ENCODE peak calls at places on chromosomes 1 and 21, in nine cellular contexts. One of them, this sample, is unnamed.

GRCh38 chr1:209899948-209900347 is 38.1 kb upstream of the SYT14 start:
- DNase-seq in mucosa of descending colon: no peak
- DNase-seq in Calu3: peak; percentile 42
- DNase-seq in stimulated activated naive CD4-positive, alpha-beta T cell: no peak
- DNase-seq in endothelial cell: peak; percentile 21
- DNase-seq in stimulated activated CD4-positive, alpha-beta T cell treated with anti-CD3 and anti-CD28 coated beads, TNF-alpha, amount 100 ng/mL, for 1 hour: no peak
- DNase-seq in naive thymus-derived CD8-positive, alpha-beta T cell: no peak
- DNase-seq in nephron progenitor cell: peak; percentile 16
- DNase-seq in SW480: no peak
- DNase-seq in this sample: no peak

GRCh38 chr1:89198500-89199072 is at the start of gene GBP4:
- DNase-seq in SW480: peak; percentile 6
- DNase-seq in naive thymus-derived CD8-positive, alpha-beta T cell: peak; percentile 32
- DNase-seq in Calu3: peak; percentile 18
- DNase-seq in nephron progenitor cell: no peak
- DNase-seq in stimulated activated CD4-positive, alpha-beta T cell treated with anti-CD3 and anti-CD28 coated beads, TNF-alpha, amount 100 ng/mL, for 1 hour: peak; percentile 25
- DNase-seq in mucosa of descending colon: peak; percentile 51
- DNase-seq in endothelial cell: peak; percentile 9
- DNase-seq in stimulated activated naive CD4-positive, alpha-beta T cell: peak; percentile 31
- DNase-seq in this sample: peak; percentile 39

GRCh38 chr1:178733972-178734371 is 8.9 kb downstream of the RALGPS2 start:
- DNase-seq in Calu3: no peak
- DNase-seq in mucosa of descending colon: no peak
- DNase-seq in nephron progenitor cell: no peak
- DNase-seq in SW480: no peak
- DNase-seq in stimulated activated naive CD4-positive, alpha-beta T cell: no peak
- DNase-seq in naive thymus-derived CD8-positive, alpha-beta T cell: no peak
- DNase-seq in stimulated activated CD4-positive, alpha-beta T cell treated with anti-CD3 and anti-CD28 coated beads, TNF-alpha, amount 100 ng/mL, for 1 hour: no peak
- DNase-seq in endothelial cell: no peak
- DNase-seq in this sample: no peak

GRCh38 chr1:190373705-190374336 is 103.8 kb downstream of the BRINP3 start:
- DNase-seq in Calu3: peak; percentile 8
- DNase-seq in stimulated activated naive CD4-positive, alpha-beta T cell: no peak
- DNase-seq in mucosa of descending colon: no peak
- DNase-seq in stimulated activated CD4-positive, alpha-beta T cell treated with anti-CD3 and anti-CD28 coated beads, TNF-alpha, amount 100 ng/mL, for 1 hour: no peak
- DNase-seq in naive thymus-derived CD8-positive, alpha-beta T cell: no peak
- DNase-seq in endothelial cell: peak; percentile 11
- DNase-seq in nephron progenitor cell: no peak
- DNase-seq in SW480: no peak
- DNase-seq in this sample: no peak

GRCh38 chr1:172293379-172293778 is 127.1 kb upstream of the C1orf105 start:
- DNase-seq in SW480: no peak
- DNase-seq in stimulated activated CD4-positive, alpha-beta T cell treated with anti-CD3 and anti-CD28 coated beads, TNF-alpha, amount 100 ng/mL, for 1 hour: no peak
- DNase-seq in nephron progenitor cell: no peak
- DNase-seq in Calu3: no peak
- DNase-seq in naive thymus-derived CD8-positive, alpha-beta T cell: no peak
- DNase-seq in mucosa of descending colon: no peak
- DNase-seq in endothelial cell: no peak
- DNase-seq in stimulated activated naive CD4-positive, alpha-beta T cell: no peak
- DNase-seq in this sample: no peak

GRCh38 chr1:236930503-236930902 is 73.7 kb downstream of the MT1HL1 start:
- DNase-seq in Calu3: no peak
- DNase-seq in stimulated activated CD4-positive, alpha-beta T cell treated with anti-CD3 and anti-CD28 coated beads, TNF-alpha, amount 100 ng/mL, for 1 hour: no peak
- DNase-seq in endothelial cell: no peak
- DNase-seq in naive thymus-derived CD8-positive, alpha-beta T cell: no peak
- DNase-seq in SW480: no peak
- DNase-seq in stimulated activated naive CD4-positive, alpha-beta T cell: no peak
- DNase-seq in mucosa of descending colon: no peak
- DNase-seq in nephron progenitor cell: no peak
- DNase-seq in this sample: no peak

GRCh38 chr21:41121785-41122415 is 46.1 kb upstream of the BACE2 start:
- DNase-seq in mucosa of descending colon: peak; percentile 89
- DNase-seq in endothelial cell: peak; percentile 87
- DNase-seq in naive thymus-derived CD8-positive, alpha-beta T cell: peak; percentile 41
- DNase-seq in stimulated activated naive CD4-positive, alpha-beta T cell: no peak
- DNase-seq in nephron progenitor cell: peak; percentile 84
- DNase-seq in Calu3: peak; percentile 83
- DNase-seq in SW480: peak; percentile 81
- DNase-seq in stimulated activated CD4-positive, alpha-beta T cell treated with anti-CD3 and anti-CD28 coated beads, TNF-alpha, amount 100 ng/mL, for 1 hour: peak; percentile 14
- DNase-seq in this sample: no peak

GRCh38 chr1:44283524-44284173 is 70.4 kb downstream of the DMAP1 start:
- DNase-seq in nephron progenitor cell: peak; percentile 26
- DNase-seq in SW480: no peak
- DNase-seq in Calu3: no peak
- DNase-seq in stimulated activated CD4-positive, alpha-beta T cell treated with anti-CD3 and anti-CD28 coated beads, TNF-alpha, amount 100 ng/mL, for 1 hour: no peak
- DNase-seq in mucosa of descending colon: no peak
- DNase-seq in naive thymus-derived CD8-positive, alpha-beta T cell: no peak
- DNase-seq in endothelial cell: no peak
- DNase-seq in stimulated activated naive CD4-positive, alpha-beta T cell: no peak
- DNase-seq in this sample: no peak

GRCh38 chr1:202235856-202236837 is 42.5 kb downstream of the LGR6 start:
- DNase-seq in Calu3: peak; percentile 95
- DNase-seq in stimulated activated CD4-positive, alpha-beta T cell treated with anti-CD3 and anti-CD28 coated beads, TNF-alpha, amount 100 ng/mL, for 1 hour: peak; percentile 57
- DNase-seq in mucosa of descending colon: peak; percentile 79
- DNase-seq in SW480: peak; percentile 95
- DNase-seq in nephron progenitor cell: peak; percentile 80
- DNase-seq in stimulated activated naive CD4-positive, alpha-beta T cell: no peak
- DNase-seq in endothelial cell: peak; percentile 90
- DNase-seq in naive thymus-derived CD8-positive, alpha-beta T cell: peak; percentile 64
- DNase-seq in this sample: peak; percentile 45

GRCh38 chr1:117696567-117696966 is 90.7 kb downstream of the TENT5C start:
- DNase-seq in Calu3: no peak
- DNase-seq in naive thymus-derived CD8-positive, alpha-beta T cell: no peak
- DNase-seq in SW480: no peak
- DNase-seq in mucosa of descending colon: no peak
- DNase-seq in stimulated activated CD4-positive, alpha-beta T cell treated with anti-CD3 and anti-CD28 coated beads, TNF-alpha, amount 100 ng/mL, for 1 hour: no peak
- DNase-seq in stimulated activated naive CD4-positive, alpha-beta T cell: no peak
- DNase-seq in nephron progenitor cell: no peak
- DNase-seq in endothelial cell: no peak
- DNase-seq in this sample: no peak

GRCh38 chr1:48859429-48859828 is 82.7 kb upstream of the BEND5 start:
- DNase-seq in nephron progenitor cell: no peak
- DNase-seq in SW480: no peak
- DNase-seq in stimulated activated CD4-positive, alpha-beta T cell treated with anti-CD3 and anti-CD28 coated beads, TNF-alpha, amount 100 ng/mL, for 1 hour: no peak
- DNase-seq in Calu3: no peak
- DNase-seq in naive thymus-derived CD8-positive, alpha-beta T cell: no peak
- DNase-seq in stimulated activated naive CD4-positive, alpha-beta T cell: no peak
- DNase-seq in endothelial cell: no peak
- DNase-seq in mucosa of descending colon: no peak
- DNase-seq in this sample: no peak

GRCh38 chr1:9621032-9621431 is 30.5 kb upstream of the PIK3CD start:
- DNase-seq in nephron progenitor cell: no peak
- DNase-seq in naive thymus-derived CD8-positive, alpha-beta T cell: no peak
- DNase-seq in Calu3: no peak
- DNase-seq in endothelial cell: no peak
- DNase-seq in SW480: no peak
- DNase-seq in mucosa of descending colon: no peak
- DNase-seq in stimulated activated CD4-positive, alpha-beta T cell treated with anti-CD3 and anti-CD28 coated beads, TNF-alpha, amount 100 ng/mL, for 1 hour: no peak
- DNase-seq in stimulated activated naive CD4-positive, alpha-beta T cell: no peak
- DNase-seq in this sample: no peak

GRCh38 chr1:6783956-6784559 is 1.2 kb upstream of the CAMTA1 start:
- DNase-seq in stimulated activated naive CD4-positive, alpha-beta T cell: no peak
- DNase-seq in nephron progenitor cell: no peak
- DNase-seq in Calu3: no peak
- DNase-seq in naive thymus-derived CD8-positive, alpha-beta T cell: no peak
- DNase-seq in SW480: peak; percentile 15
- DNase-seq in endothelial cell: no peak
- DNase-seq in stimulated activated CD4-positive, alpha-beta T cell treated with anti-CD3 and anti-CD28 coated beads, TNF-alpha, amount 100 ng/mL, for 1 hour: no peak
- DNase-seq in mucosa of descending colon: no peak
- DNase-seq in this sample: no peak

GRCh38 chr1:21909787-21910503 is 27.2 kb downstream of the HSPG2 start:
- DNase-seq in Calu3: no peak
- DNase-seq in mucosa of descending colon: no peak
- DNase-seq in stimulated activated naive CD4-positive, alpha-beta T cell: no peak
- DNase-seq in SW480: no peak
- DNase-seq in nephron progenitor cell: no peak
- DNase-seq in stimulated activated CD4-positive, alpha-beta T cell treated with anti-CD3 and anti-CD28 coated beads, TNF-alpha, amount 100 ng/mL, for 1 hour: peak; percentile 16
- DNase-seq in naive thymus-derived CD8-positive, alpha-beta T cell: peak; percentile 26
- DNase-seq in endothelial cell: peak; percentile 66
- DNase-seq in this sample: no peak

GRCh38 chr21:34941162-34941561 is 107.9 kb downstream of the RUNX1 start:
- DNase-seq in stimulated activated naive CD4-positive, alpha-beta T cell: no peak
- DNase-seq in Calu3: no peak
- DNase-seq in stimulated activated CD4-positive, alpha-beta T cell treated with anti-CD3 and anti-CD28 coated beads, TNF-alpha, amount 100 ng/mL, for 1 hour: no peak
- DNase-seq in endothelial cell: no peak
- DNase-seq in nephron progenitor cell: no peak
- DNase-seq in SW480: peak; percentile 96
- DNase-seq in naive thymus-derived CD8-positive, alpha-beta T cell: no peak
- DNase-seq in mucosa of descending colon: no peak
- DNase-seq in this sample: no peak

GRCh38 chr1:66250483-66250882 is 283.5 kb upstream of the SGIP1 start:
- DNase-seq in Calu3: no peak
- DNase-seq in stimulated activated CD4-positive, alpha-beta T cell treated with anti-CD3 and anti-CD28 coated beads, TNF-alpha, amount 100 ng/mL, for 1 hour: no peak
- DNase-seq in mucosa of descending colon: no peak
- DNase-seq in stimulated activated naive CD4-positive, alpha-beta T cell: no peak
- DNase-seq in naive thymus-derived CD8-positive, alpha-beta T cell: no peak
- DNase-seq in nephron progenitor cell: no peak
- DNase-seq in endothelial cell: no peak
- DNase-seq in SW480: no peak
- DNase-seq in this sample: no peak

GRCh38 chr1:52601976-52602327 is 219 bp upstream of the GPX7 start:
- DNase-seq in stimulated activated naive CD4-positive, alpha-beta T cell: no peak
- DNase-seq in naive thymus-derived CD8-positive, alpha-beta T cell: no peak
- DNase-seq in SW480: no peak
- DNase-seq in Calu3: no peak
- DNase-seq in stimulated activated CD4-positive, alpha-beta T cell treated with anti-CD3 and anti-CD28 coated beads, TNF-alpha, amount 100 ng/mL, for 1 hour: peak; percentile 0
- DNase-seq in nephron progenitor cell: no peak
- DNase-seq in endothelial cell: no peak
- DNase-seq in mucosa of descending colon: no peak
- DNase-seq in this sample: no peak

GRCh38 chr1:54774820-54775498 is 10.6 kb upstream of the PARS2 start:
- DNase-seq in stimulated activated CD4-positive, alpha-beta T cell treated with anti-CD3 and anti-CD28 coated beads, TNF-alpha, amount 100 ng/mL, for 1 hour: no peak
- DNase-seq in mucosa of descending colon: no peak
- DNase-seq in nephron progenitor cell: peak; percentile 49
- DNase-seq in stimulated activated naive CD4-positive, alpha-beta T cell: no peak
- DNase-seq in endothelial cell: peak; percentile 47
- DNase-seq in Calu3: no peak
- DNase-seq in SW480: no peak
- DNase-seq in naive thymus-derived CD8-positive, alpha-beta T cell: no peak
- DNase-seq in this sample: no peak

GRCh38 chr1:6683434-6683833 is 18.2 kb downstream of the DNAJC11 start:
- DNase-seq in nephron progenitor cell: no peak
- DNase-seq in stimulated activated naive CD4-positive, alpha-beta T cell: no peak
- DNase-seq in mucosa of descending colon: no peak
- DNase-seq in SW480: no peak
- DNase-seq in stimulated activated CD4-positive, alpha-beta T cell treated with anti-CD3 and anti-CD28 coated beads, TNF-alpha, amount 100 ng/mL, for 1 hour: no peak
- DNase-seq in Calu3: no peak
- DNase-seq in naive thymus-derived CD8-positive, alpha-beta T cell: no peak
- DNase-seq in endothelial cell: no peak
- DNase-seq in this sample: no peak

GRCh38 chr1:41573803-41574713 is 89.6 kb upstream of the EDN2 start:
- DNase-seq in Calu3: peak; percentile 78
- DNase-seq in naive thymus-derived CD8-positive, alpha-beta T cell: peak; percentile 79
- DNase-seq in stimulated activated CD4-positive, alpha-beta T cell treated with anti-CD3 and anti-CD28 coated beads, TNF-alpha, amount 100 ng/mL, for 1 hour: peak; percentile 64
- DNase-seq in mucosa of descending colon: peak; percentile 71
- DNase-seq in SW480: peak; percentile 67
- DNase-seq in endothelial cell: peak; percentile 80
- DNase-seq in stimulated activated naive CD4-positive, alpha-beta T cell: peak; percentile 64
- DNase-seq in nephron progenitor cell: peak; percentile 82
- DNase-seq in this sample: peak; percentile 63

GRCh38 chr1:53115403-53116306 is 26.8 kb downstream of the SLC1A7 start:
- DNase-seq in stimulated activated CD4-positive, alpha-beta T cell treated with anti-CD3 and anti-CD28 coated beads, TNF-alpha, amount 100 ng/mL, for 1 hour: no peak
- DNase-seq in endothelial cell: no peak
- DNase-seq in stimulated activated naive CD4-positive, alpha-beta T cell: no peak
- DNase-seq in nephron progenitor cell: peak; percentile 33
- DNase-seq in mucosa of descending colon: no peak
- DNase-seq in naive thymus-derived CD8-positive, alpha-beta T cell: no peak
- DNase-seq in SW480: no peak
- DNase-seq in Calu3: peak; percentile 28
- DNase-seq in this sample: no peak

GRCh38 chr1:61244114-61244513 is 161.8 kb downstream of the NFIA start:
- DNase-seq in Calu3: no peak
- DNase-seq in stimulated activated CD4-positive, alpha-beta T cell treated with anti-CD3 and anti-CD28 coated beads, TNF-alpha, amount 100 ng/mL, for 1 hour: no peak
- DNase-seq in stimulated activated naive CD4-positive, alpha-beta T cell: no peak
- DNase-seq in endothelial cell: no peak
- DNase-seq in SW480: peak; percentile 57
- DNase-seq in mucosa of descending colon: no peak
- DNase-seq in nephron progenitor cell: no peak
- DNase-seq in naive thymus-derived CD8-positive, alpha-beta T cell: no peak
- DNase-seq in this sample: no peak

GRCh38 chr1:84506729-84507453 is 510 bp upstream of the GNG5 start:
- DNase-seq in mucosa of descending colon: no peak
- DNase-seq in stimulated activated CD4-positive, alpha-beta T cell treated with anti-CD3 and anti-CD28 coated beads, TNF-alpha, amount 100 ng/mL, for 1 hour: no peak
- DNase-seq in naive thymus-derived CD8-positive, alpha-beta T cell: peak; percentile 49
- DNase-seq in nephron progenitor cell: no peak
- DNase-seq in stimulated activated naive CD4-positive, alpha-beta T cell: peak; percentile 59
- DNase-seq in Calu3: no peak
- DNase-seq in SW480: no peak
- DNase-seq in endothelial cell: no peak
- DNase-seq in this sample: no peak

GRCh38 chr1:105865546-105865945 is 1190.9 kb upstream of the PRMT6 start:
- DNase-seq in stimulated activated CD4-positive, alpha-beta T cell treated with anti-CD3 and anti-CD28 coated beads, TNF-alpha, amount 100 ng/mL, for 1 hour: no peak
- DNase-seq in SW480: no peak
- DNase-seq in naive thymus-derived CD8-positive, alpha-beta T cell: no peak
- DNase-seq in endothelial cell: no peak
- DNase-seq in nephron progenitor cell: no peak
- DNase-seq in mucosa of descending colon: no peak
- DNase-seq in stimulated activated naive CD4-positive, alpha-beta T cell: no peak
- DNase-seq in Calu3: no peak
- DNase-seq in this sample: no peak

This sample was measured in activated T-helper 9 cell treated with anti-CD3 and anti-CD28 coated beads, Interleukin-2, amount 50 U/mL, for 16 hours.